ENCODE peak calls at places on chromosomes 3 and 15, in five cellular contexts. One of them, this sample, is unnamed.

GRCh38 chr3:180265551-180265950 is 228.8 kb upstream of the PEX5L start:
- DNase-seq in GM12864: no peak
- DNase-seq in MM.1S: peak; percentile 49
- DNase-seq in activated CD8-positive, alpha-beta T cell treated with anti-CD3 and anti-CD28 coated beads for 36 hours: no peak
- DNase-seq in left ventricle myocardium inferior: no peak
- DNase-seq in this sample: no peak

GRCh38 chr15:97200161-97200560 is 760.3 kb upstream of the ARRDC4 start:
- DNase-seq in GM12864: no peak
- DNase-seq in activated CD8-positive, alpha-beta T cell treated with anti-CD3 and anti-CD28 coated beads for 36 hours: no peak
- DNase-seq in MM.1S: no peak
- DNase-seq in left ventricle myocardium inferior: no peak
- DNase-seq in this sample: no peak

GRCh38 chr3:118477768-118478167 is 556.9 kb downstream of the IGSF11 start:
- DNase-seq in GM12864: no peak
- DNase-seq in left ventricle myocardium inferior: no peak
- DNase-seq in MM.1S: no peak
- DNase-seq in activated CD8-positive, alpha-beta T cell treated with anti-CD3 and anti-CD28 coated beads for 36 hours: no peak
- DNase-seq in this sample: no peak

GRCh38 chr3:164679245-164679644 is 399.1 kb downstream of the SI start:
- DNase-seq in GM12864: no peak
- DNase-seq in left ventricle myocardium inferior: no peak
- DNase-seq in activated CD8-positive, alpha-beta T cell treated with anti-CD3 and anti-CD28 coated beads for 36 hours: no peak
- DNase-seq in MM.1S: no peak
- DNase-seq in this sample: no peak

GRCh38 chr3:188174309-188175044 is 20.5 kb downstream of the LPP start:
- DNase-seq in activated CD8-positive, alpha-beta T cell treated with anti-CD3 and anti-CD28 coated beads for 36 hours: no peak
- DNase-seq in MM.1S: no peak
- DNase-seq in left ventricle myocardium inferior: no peak
- DNase-seq in GM12864: no peak
- DNase-seq in this sample: no peak

GRCh38 chr3:169179193-169180122 is 484.1 kb downstream of the MECOM start:
- DNase-seq in MM.1S: no peak
- DNase-seq in GM12864: no peak
- DNase-seq in left ventricle myocardium inferior: no peak
- DNase-seq in activated CD8-positive, alpha-beta T cell treated with anti-CD3 and anti-CD28 coated beads for 36 hours: no peak
- DNase-seq in this sample: no peak

GRCh38 chr3:30747771-30748281 is 141.4 kb downstream of the TGFBR2 start:
- DNase-seq in left ventricle myocardium inferior: no peak
- DNase-seq in GM12864: no peak
- DNase-seq in activated CD8-positive, alpha-beta T cell treated with anti-CD3 and anti-CD28 coated beads for 36 hours: no peak
- DNase-seq in MM.1S: no peak
- DNase-seq in this sample: peak; percentile 9

GRCh38 chr15:56245871-56246814 is 2.5 kb upstream of the RFX7 start:
- DNase-seq in activated CD8-positive, alpha-beta T cell treated with anti-CD3 and anti-CD28 coated beads for 36 hours: peak; percentile 93
- DNase-seq in GM12864: peak; percentile 84
- DNase-seq in left ventricle myocardium inferior: peak; percentile 87
- DNase-seq in MM.1S: peak; percentile 94
- DNase-seq in this sample: peak; percentile 43

GRCh38 chr15:79130535-79131130 is 40.1 kb upstream of the RASGRF1 start:
- DNase-seq in GM12864: no peak
- DNase-seq in MM.1S: no peak
- DNase-seq in activated CD8-positive, alpha-beta T cell treated with anti-CD3 and anti-CD28 coated beads for 36 hours: no peak
- DNase-seq in left ventricle myocardium inferior: no peak
- DNase-seq in this sample: no peak

GRCh38 chr3:156449712-156450574 is 105.0 kb downstream of the SSR3 start:
- DNase-seq in MM.1S: peak; percentile 75
- DNase-seq in activated CD8-positive, alpha-beta T cell treated with anti-CD3 and anti-CD28 coated beads for 36 hours: peak; percentile 8
- DNase-seq in GM12864: no peak
- DNase-seq in left ventricle myocardium inferior: no peak
- DNase-seq in this sample: peak; percentile 21

GRCh38 chr3:41592753-41593152 is 369.1 kb downstream of the ULK4 start:
- DNase-seq in left ventricle myocardium inferior: no peak
- DNase-seq in activated CD8-positive, alpha-beta T cell treated with anti-CD3 and anti-CD28 coated beads for 36 hours: no peak
- DNase-seq in MM.1S: no peak
- DNase-seq in GM12864: no peak
- DNase-seq in this sample: no peak

GRCh38 chr15:56929933-56930332 is 11.5 kb downstream of the TCF12 start:
- DNase-seq in activated CD8-positive, alpha-beta T cell treated with anti-CD3 and anti-CD28 coated beads for 36 hours: no peak
- DNase-seq in MM.1S: no peak
- DNase-seq in left ventricle myocardium inferior: no peak
- DNase-seq in GM12864: no peak
- DNase-seq in this sample: no peak

GRCh38 chr3:25895443-25895842 is 105.6 kb downstream of the OXSM start:
- DNase-seq in MM.1S: no peak
- DNase-seq in activated CD8-positive, alpha-beta T cell treated with anti-CD3 and anti-CD28 coated beads for 36 hours: no peak
- DNase-seq in GM12864: no peak
- DNase-seq in left ventricle myocardium inferior: no peak
- DNase-seq in this sample: no peak

GRCh38 chr3:186208328-186208989 is 99.6 kb upstream of the ETV5 start:
- DNase-seq in GM12864: no peak
- DNase-seq in left ventricle myocardium inferior: no peak
- DNase-seq in MM.1S: no peak
- DNase-seq in activated CD8-positive, alpha-beta T cell treated with anti-CD3 and anti-CD28 coated beads for 36 hours: no peak
- DNase-seq in this sample: no peak
- TF ChIP-seq CTCF in GM12864: peak; percentile 8
- TF ChIP-seq CTCF in left ventricle myocardium inferior: no peak
- TF ChIP-seq CTCF in MM.1S: peak; percentile 24
- TF ChIP-seq CTCF in activated CD8-positive, alpha-beta T cell treated with anti-CD3 and anti-CD28 coated beads for 36 hours: no peak
- TF ChIP-seq CTCF in this sample: no peak

GRCh38 chr3:56754753-56755365 is 46.9 kb downstream of the ARHGEF3 start:
- DNase-seq in GM12864: peak; percentile 42
- DNase-seq in activated CD8-positive, alpha-beta T cell treated with anti-CD3 and anti-CD28 coated beads for 36 hours: peak; percentile 60
- DNase-seq in MM.1S: peak; percentile 32
- DNase-seq in left ventricle myocardium inferior: no peak
- DNase-seq in this sample: no peak
- TF ChIP-seq CTCF in GM12864: no peak
- TF ChIP-seq CTCF in activated CD8-positive, alpha-beta T cell treated with anti-CD3 and anti-CD28 coated beads for 36 hours: no peak
- TF ChIP-seq CTCF in MM.1S: no peak
- TF ChIP-seq CTCF in left ventricle myocardium inferior: no peak
- TF ChIP-seq CTCF in this sample: no peak

DNA sequence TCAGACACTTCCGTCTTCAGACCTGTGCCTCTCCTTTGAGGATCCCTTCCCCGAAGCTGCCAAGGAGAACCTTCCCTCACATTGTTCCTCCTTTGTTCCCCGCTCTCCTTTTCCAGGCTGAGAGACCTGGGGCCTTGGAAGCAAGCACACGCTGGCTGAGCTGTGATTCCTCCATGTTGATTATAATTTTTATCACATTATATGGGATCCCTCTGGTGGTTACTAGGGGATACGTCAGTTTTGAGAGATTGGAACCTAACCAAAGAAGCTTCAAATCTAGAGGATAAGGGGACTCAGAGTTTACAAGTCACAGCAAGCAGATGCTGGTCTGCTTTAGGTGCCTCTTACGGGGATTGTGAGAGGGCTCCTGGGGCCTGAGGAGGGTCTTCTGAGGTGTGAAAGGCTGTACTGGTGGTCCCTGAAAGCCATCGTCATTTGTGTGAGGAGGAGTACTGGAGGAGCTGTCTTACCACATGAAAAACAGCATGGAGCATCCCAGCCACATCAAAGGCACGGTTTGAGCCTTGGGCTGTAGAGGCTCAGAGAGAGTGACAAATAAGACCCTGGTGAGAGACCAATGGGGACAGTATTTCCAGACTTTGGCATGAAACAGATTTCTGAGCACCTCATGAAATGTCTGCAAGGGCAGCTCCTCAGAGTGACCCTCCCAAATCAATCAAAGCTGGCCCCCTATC is 760.1 kb upstream of the CFAP20DC start:
- DNase-seq in MM.1S: no peak
- DNase-seq in GM12864: no peak
- DNase-seq in activated CD8-positive, alpha-beta T cell treated with anti-CD3 and anti-CD28 coated beads for 36 hours: no peak
- DNase-seq in left ventricle myocardium inferior: no peak
- DNase-seq in this sample: no peak
- TF ChIP-seq CTCF in MM.1S: no peak
- TF ChIP-seq CTCF in GM12864: peak; percentile 31
- TF ChIP-seq CTCF in activated CD8-positive, alpha-beta T cell treated with anti-CD3 and anti-CD28 coated beads for 36 hours: peak; percentile 29
- TF ChIP-seq CTCF in left ventricle myocardium inferior: peak; percentile 48
- TF ChIP-seq CTCF in this sample: peak; percentile 10

GRCh38 chr3:45946307-45946706 is 3.0 kb downstream of the CXCR6 start:
- DNase-seq in left ventricle myocardium inferior: no peak
- DNase-seq in GM12864: no peak
- DNase-seq in MM.1S: no peak
- DNase-seq in activated CD8-positive, alpha-beta T cell treated with anti-CD3 and anti-CD28 coated beads for 36 hours: no peak
- DNase-seq in this sample: no peak
- TF ChIP-seq CTCF in left ventricle myocardium inferior: no peak
- TF ChIP-seq CTCF in GM12864: peak; percentile 14
- TF ChIP-seq CTCF in MM.1S: peak; percentile 20
- TF ChIP-seq CTCF in activated CD8-positive, alpha-beta T cell treated with anti-CD3 and anti-CD28 coated beads for 36 hours: no peak
- TF ChIP-seq CTCF in this sample: no peak

GRCh38 chr3:168053115-168053514 is 42.6 kb downstream of the GOLIM4 start:
- DNase-seq in left ventricle myocardium inferior: no peak
- DNase-seq in activated CD8-positive, alpha-beta T cell treated with anti-CD3 and anti-CD28 coated beads for 36 hours: no peak
- DNase-seq in GM12864: no peak
- DNase-seq in MM.1S: no peak
- DNase-seq in this sample: no peak
- TF ChIP-seq CTCF in left ventricle myocardium inferior: peak; percentile 34
- TF ChIP-seq CTCF in activated CD8-positive, alpha-beta T cell treated with anti-CD3 and anti-CD28 coated beads for 36 hours: no peak
- TF ChIP-seq CTCF in GM12864: peak; percentile 19
- TF ChIP-seq CTCF in MM.1S: peak; percentile 24
- TF ChIP-seq CTCF in this sample: peak; percentile 11

GRCh38 chr3:81216192-81216591 is 545.3 kb downstream of the GBE1 start:
- DNase-seq in left ventricle myocardium inferior: no peak
- DNase-seq in GM12864: no peak
- DNase-seq in MM.1S: no peak
- DNase-seq in activated CD8-positive, alpha-beta T cell treated with anti-CD3 and anti-CD28 coated beads for 36 hours: no peak
- DNase-seq in this sample: no peak

GRCh38 chr3:81214626-81215025 is 546.8 kb downstream of the GBE1 start:
- DNase-seq in GM12864: no peak
- DNase-seq in activated CD8-positive, alpha-beta T cell treated with anti-CD3 and anti-CD28 coated beads for 36 hours: no peak
- DNase-seq in MM.1S: no peak
- DNase-seq in left ventricle myocardium inferior: no peak
- DNase-seq in this sample: no peak

GRCh38 chr3:81218023-81218422 is 543.4 kb downstream of the GBE1 start:
- DNase-seq in GM12864: no peak
- DNase-seq in left ventricle myocardium inferior: no peak
- DNase-seq in activated CD8-positive, alpha-beta T cell treated with anti-CD3 and anti-CD28 coated beads for 36 hours: no peak
- DNase-seq in MM.1S: no peak
- DNase-seq in this sample: no peak
- TF ChIP-seq CTCF in GM12864: peak; percentile 16
- TF ChIP-seq CTCF in left ventricle myocardium inferior: no peak
- TF ChIP-seq CTCF in activated CD8-positive, alpha-beta T cell treated with anti-CD3 and anti-CD28 coated beads for 36 hours: no peak
- TF ChIP-seq CTCF in MM.1S: peak; percentile 20
- TF ChIP-seq CTCF in this sample: peak; percentile 79

GRCh38 chr3:58241321-58242044 is 3.9 kb downstream of the ABHD6 start:
- DNase-seq in activated CD8-positive, alpha-beta T cell treated with anti-CD3 and anti-CD28 coated beads for 36 hours: no peak
- DNase-seq in left ventricle myocardium inferior: no peak
- DNase-seq in GM12864: no peak
- DNase-seq in MM.1S: no peak
- DNase-seq in this sample: no peak
- TF ChIP-seq CTCF in activated CD8-positive, alpha-beta T cell treated with anti-CD3 and anti-CD28 coated beads for 36 hours: no peak
- TF ChIP-seq CTCF in left ventricle myocardium inferior: no peak
- TF ChIP-seq CTCF in GM12864: no peak
- TF ChIP-seq CTCF in MM.1S: no peak
- TF ChIP-seq CTCF in this sample: no peak